ENCODE peak calls at places on chromosomes 4 and X, in seven cellular contexts. One of them, this sample, is unnamed.

GRCh38 chr4:72843466-72843865 is 226.1 kb downstream of the COX18 start:
- DNase-seq in GM12892: no peak
- DNase-seq in right lobe of liver: no peak
- DNase-seq in sigmoid colon: no peak
- DNase-seq in Peyer's patch: no peak
- DNase-seq in A549: no peak
- DNase-seq in NB4: no peak
- DNase-seq in this sample: no peak

GRCh38 chr4:74045772-74046171 is 7.3 kb upstream of the CXCL3 start:
- DNase-seq in GM12892: no peak
- DNase-seq in NB4: no peak
- DNase-seq in Peyer's patch: no peak
- DNase-seq in right lobe of liver: no peak
- DNase-seq in A549: no peak
- DNase-seq in sigmoid colon: no peak
- DNase-seq in this sample: no peak

GRCh38 chr4:57053508-57053907 is 56.7 kb downstream of the IGFBP7 start:
- DNase-seq in GM12892: no peak
- DNase-seq in A549: peak
- DNase-seq in right lobe of liver: no peak
- DNase-seq in Peyer's patch: no peak
- DNase-seq in sigmoid colon: no peak
- DNase-seq in NB4: no peak
- DNase-seq in this sample: no peak

GRCh38 chr4:148004228-148004813 is 272.4 kb downstream of the ARHGAP10 start:
- DNase-seq in right lobe of liver: no peak
- DNase-seq in GM12892: no peak
- DNase-seq in NB4: no peak
- DNase-seq in sigmoid colon: no peak
- DNase-seq in A549: no peak
- DNase-seq in Peyer's patch: no peak
- DNase-seq in this sample: no peak

GRCh38 chr4:86141166-86141565 is 218.7 kb downstream of the MAPK10 start:
- DNase-seq in NB4: peak
- DNase-seq in Peyer's patch: no peak
- DNase-seq in right lobe of liver: no peak
- DNase-seq in A549: no peak
- DNase-seq in GM12892: no peak
- DNase-seq in sigmoid colon: no peak
- DNase-seq in this sample: no peak

GRCh38 chrX:54482839-54483593 is 13.0 kb downstream of the FGD1 start:
- DNase-seq in sigmoid colon: no peak
- DNase-seq in Peyer's patch: no peak
- DNase-seq in A549: no peak
- DNase-seq in GM12892: no peak
- DNase-seq in right lobe of liver: no peak
- DNase-seq in NB4: no peak
- DNase-seq in this sample: no peak

GRCh38 chr4:8775121-8775520 is 96.5 kb downstream of the HMX1 start:
- DNase-seq in NB4: no peak
- DNase-seq in Peyer's patch: no peak
- DNase-seq in A549: no peak
- DNase-seq in right lobe of liver: no peak
- DNase-seq in sigmoid colon: no peak
- DNase-seq in GM12892: no peak
- DNase-seq in this sample: no peak

GRCh38 chr4:13892739-13893105 is 265.2 kb upstream of the BOD1L1 start:
- DNase-seq in sigmoid colon: no peak
- DNase-seq in GM12892: no peak
- DNase-seq in A549: peak
- DNase-seq in right lobe of liver: no peak
- DNase-seq in NB4: no peak
- DNase-seq in Peyer's patch: no peak
- DNase-seq in this sample: no peak

GRCh38 chr4:2354760-2355159 is 63.7 kb downstream of the ZFYVE28 start:
- DNase-seq in right lobe of liver: peak
- DNase-seq in sigmoid colon: peak
- DNase-seq in Peyer's patch: peak
- DNase-seq in GM12892: no peak
- DNase-seq in A549: no peak
- DNase-seq in NB4: no peak
- DNase-seq in this sample: no peak

GRCh38 chr4:143270266-143270838 is 66.3 kb upstream of the GAB1 start:
- DNase-seq in right lobe of liver: no peak
- DNase-seq in A549: no peak
- DNase-seq in NB4: no peak
- DNase-seq in Peyer's patch: no peak
- DNase-seq in GM12892: no peak
- DNase-seq in sigmoid colon: no peak
- DNase-seq in this sample: no peak

GRCh38 chr4:145755802-145756201 is 75.9 kb downstream of the C4orf51 start:
- DNase-seq in GM12892: no peak
- DNase-seq in Peyer's patch: no peak
- DNase-seq in sigmoid colon: no peak
- DNase-seq in A549: no peak
- DNase-seq in right lobe of liver: no peak
- DNase-seq in NB4: no peak
- DNase-seq in this sample: no peak

GRCh38 chr4:66465111-66465510 is 794.8 kb upstream of the EPHA5 start:
- DNase-seq in Peyer's patch: no peak
- DNase-seq in A549: no peak
- DNase-seq in right lobe of liver: no peak
- DNase-seq in GM12892: no peak
- DNase-seq in NB4: no peak
- DNase-seq in sigmoid colon: no peak
- DNase-seq in this sample: no peak

GRCh38 chr4:188198980-188199792 is 59.9 kb downstream of the TRIML1 start:
- DNase-seq in right lobe of liver: no peak
- DNase-seq in A549: peak
- DNase-seq in Peyer's patch: no peak
- DNase-seq in GM12892: no peak
- DNase-seq in NB4: no peak
- DNase-seq in sigmoid colon: no peak
- DNase-seq in this sample: no peak

GRCh38 chrX:78532363-78532762 is 126.8 kb downstream of the RTL3 start:
- DNase-seq in A549: no peak
- DNase-seq in GM12892: no peak
- DNase-seq in sigmoid colon: no peak
- DNase-seq in NB4: no peak
- DNase-seq in right lobe of liver: no peak
- DNase-seq in Peyer's patch: no peak
- DNase-seq in this sample: no peak

GRCh38 chrX:22128961-22129360 is 96.8 kb downstream of the PHEX start:
- DNase-seq in GM12892: no peak
- DNase-seq in NB4: no peak
- DNase-seq in right lobe of liver: no peak
- DNase-seq in sigmoid colon: no peak
- DNase-seq in A549: no peak
- DNase-seq in Peyer's patch: no peak
- DNase-seq in this sample: no peak

GRCh38 chrX:47214435-47215077 is 3.9 kb upstream of the CDK16 start:
- DNase-seq in NB4: no peak
- DNase-seq in A549: no peak
- DNase-seq in sigmoid colon: no peak
- DNase-seq in GM12892: no peak
- DNase-seq in Peyer's patch: no peak
- DNase-seq in right lobe of liver: peak
- DNase-seq in this sample: no peak

DNA sequence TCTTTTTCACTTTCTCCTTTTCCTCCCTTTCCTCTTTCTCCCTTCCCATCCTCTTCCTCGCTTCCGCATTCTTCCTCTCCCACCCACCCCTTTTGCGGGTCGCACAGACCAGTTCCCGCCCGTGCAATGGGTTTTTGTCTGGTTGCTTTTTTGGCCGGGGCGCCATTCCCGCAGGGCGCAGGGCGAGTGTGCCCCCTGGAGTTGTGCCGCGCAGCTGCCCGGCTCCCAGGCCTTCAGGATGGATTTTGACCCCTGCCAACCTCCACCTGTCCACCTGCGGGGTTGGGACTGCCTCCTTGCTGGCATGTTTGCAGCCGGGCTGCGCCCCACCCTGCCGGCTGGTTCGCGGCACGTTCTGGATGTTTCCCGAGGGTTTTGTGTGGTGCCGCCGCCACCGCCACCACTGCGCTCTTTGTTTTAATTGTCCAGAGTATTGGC is 578 bp upstream of the SEL1L3 start:
- DNase-seq in right lobe of liver: peak
- DNase-seq in NB4: no peak
- DNase-seq in Peyer's patch: peak
- DNase-seq in GM12892: no peak
- DNase-seq in A549: peak
- DNase-seq in sigmoid colon: no peak
- DNase-seq in this sample: peak
- TF ChIP-seq POLR2A in right lobe of liver: no peak
- TF ChIP-seq POLR2A in NB4: no peak
- TF ChIP-seq POLR2A in Peyer's patch: peak
- TF ChIP-seq POLR2A in GM12892: no peak
- TF ChIP-seq POLR2A in A549: no peak
- TF ChIP-seq POLR2A in sigmoid colon: no peak
- TF ChIP-seq POLR2A in this sample: no peak

GRCh38 chr4:163495900-163496299 is 1.4 kb downstream of the TMA16 start:
- DNase-seq in right lobe of liver: no peak
- DNase-seq in Peyer's patch: no peak
- DNase-seq in sigmoid colon: no peak
- DNase-seq in A549: no peak
- DNase-seq in GM12892: no peak
- DNase-seq in NB4: peak
- DNase-seq in this sample: peak

GRCh38 chr4:163489929-163490328 is 4.6 kb upstream of the TMA16 start:
- DNase-seq in right lobe of liver: no peak
- DNase-seq in A549: no peak
- DNase-seq in Peyer's patch: no peak
- DNase-seq in GM12892: no peak
- DNase-seq in NB4: no peak
- DNase-seq in sigmoid colon: no peak
- DNase-seq in this sample: no peak

GRCh38 chr4:163492951-163493504 is 1.5 kb upstream of the TMA16 start:
- DNase-seq in sigmoid colon: no peak
- DNase-seq in GM12892: no peak
- DNase-seq in right lobe of liver: no peak
- DNase-seq in NB4: peak
- DNase-seq in A549: peak
- DNase-seq in Peyer's patch: no peak
- DNase-seq in this sample: peak

GRCh38 chr4:163493643-163494359 is 689 bp upstream of the TMA16 start:
- DNase-seq in NB4: peak
- DNase-seq in A549: peak
- DNase-seq in right lobe of liver: peak
- DNase-seq in Peyer's patch: no peak
- DNase-seq in sigmoid colon: no peak
- DNase-seq in GM12892: no peak
- DNase-seq in this sample: peak

GRCh38 chr4:163494360-163495241 is at the start of gene TMA16:
- DNase-seq in sigmoid colon: peak
- DNase-seq in A549: peak
- DNase-seq in GM12892: peak
- DNase-seq in NB4: peak
- DNase-seq in Peyer's patch: peak
- DNase-seq in right lobe of liver: peak
- DNase-seq in this sample: peak
- TF ChIP-seq POLR2A in sigmoid colon: peak
- TF ChIP-seq POLR2A in A549: peak
- TF ChIP-seq POLR2A in GM12892: peak
- TF ChIP-seq POLR2A in NB4: peak
- TF ChIP-seq POLR2A in Peyer's patch: peak
- TF ChIP-seq POLR2A in right lobe of liver: peak
- TF ChIP-seq POLR2A in this sample: peak

GRCh38 chr4:118180776-118181175 is 146.5 kb downstream of the NDST3 start:
- DNase-seq in sigmoid colon: no peak
- DNase-seq in GM12892: no peak
- DNase-seq in right lobe of liver: no peak
- DNase-seq in NB4: no peak
- DNase-seq in Peyer's patch: no peak
- DNase-seq in A549: no peak
- DNase-seq in this sample: no peak
- TF ChIP-seq POLR2A in sigmoid colon: no peak
- TF ChIP-seq POLR2A in GM12892: no peak
- TF ChIP-seq POLR2A in right lobe of liver: no peak
- TF ChIP-seq POLR2A in NB4: no peak
- TF ChIP-seq POLR2A in Peyer's patch: no peak
- TF ChIP-seq POLR2A in A549: no peak
- TF ChIP-seq POLR2A in this sample: no peak

GRCh38 chr4:139297001-139297410 is 4.3 kb upstream of the NAA15 start:
- DNase-seq in GM12892: no peak
- DNase-seq in sigmoid colon: no peak
- DNase-seq in right lobe of liver: no peak
- DNase-seq in NB4: peak
- DNase-seq in Peyer's patch: no peak
- DNase-seq in A549: no peak
- DNase-seq in this sample: peak

GRCh38 chr4:139300431-139301142 is 718 bp upstream of the NAA15 start:
- DNase-seq in GM12892: no peak
- DNase-seq in sigmoid colon: no peak
- DNase-seq in NB4: peak
- DNase-seq in right lobe of liver: no peak
- DNase-seq in Peyer's patch: no peak
- DNase-seq in A549: peak
- DNase-seq in this sample: peak

GRCh38 chr4:139299536-139299935 is 1.8 kb upstream of the NAA15 start:
- DNase-seq in Peyer's patch: no peak
- DNase-seq in sigmoid colon: no peak
- DNase-seq in right lobe of liver: no peak
- DNase-seq in A549: no peak
- DNase-seq in NB4: no peak
- DNase-seq in GM12892: no peak
- DNase-seq in this sample: no peak

GRCh38 chr4:139301143-139301820 is at the start of gene NAA15:
- DNase-seq in Peyer's patch: peak
- DNase-seq in right lobe of liver: peak
- DNase-seq in NB4: peak
- DNase-seq in sigmoid colon: peak
- DNase-seq in GM12892: peak
- DNase-seq in A549: peak
- DNase-seq in this sample: peak

DNA sequence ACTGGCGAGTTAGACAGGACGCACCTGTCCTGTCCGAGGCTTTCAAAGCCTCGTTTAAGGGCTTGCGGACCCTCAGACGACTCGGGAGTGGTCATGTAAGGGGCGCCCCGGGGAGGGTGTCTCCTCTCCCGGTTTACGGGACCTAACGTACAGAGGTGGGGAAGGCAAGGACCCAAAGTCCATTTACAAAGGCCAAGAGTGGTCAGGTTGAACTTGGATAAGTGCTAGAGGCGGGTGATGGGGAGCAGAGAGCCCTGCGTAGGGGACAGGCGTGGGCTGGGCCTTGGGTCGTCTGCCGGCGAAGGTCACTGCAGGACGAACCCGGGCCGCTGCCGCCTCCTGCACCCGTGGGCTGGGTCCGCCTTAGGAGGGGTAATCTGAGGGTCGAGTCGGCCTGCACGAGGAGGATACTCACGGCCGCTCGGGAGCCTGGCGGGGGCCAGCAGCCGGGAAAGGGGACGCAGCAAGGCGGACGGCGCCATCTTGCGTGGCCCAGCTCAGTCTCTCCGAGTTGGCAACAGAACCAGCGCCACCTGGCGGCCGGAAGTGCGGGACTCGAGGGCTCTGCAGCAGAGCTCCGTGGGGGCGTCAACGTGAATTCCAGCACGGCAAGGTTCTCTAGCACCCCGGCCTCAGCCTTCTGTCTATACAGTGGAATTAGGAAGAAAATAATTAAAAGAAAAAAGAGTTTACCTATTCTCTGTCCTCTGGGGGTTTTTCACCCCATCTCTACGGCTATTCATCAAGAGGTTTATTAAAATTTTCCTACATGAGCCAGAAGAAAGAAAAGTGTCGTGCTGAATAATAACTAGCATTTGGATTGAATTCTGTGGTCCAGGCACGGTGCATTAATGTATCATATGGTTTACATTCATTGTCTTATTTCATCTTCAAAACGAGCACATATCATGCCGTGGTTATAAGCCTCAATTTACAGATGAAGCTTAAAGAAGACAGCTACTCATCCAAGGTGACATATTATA is 5.7 kb upstream of the NAA15 start:
- DNase-seq in Peyer's patch: peak
- DNase-seq in NB4: peak
- DNase-seq in A549: peak
- DNase-seq in sigmoid colon: peak
- DNase-seq in GM12892: peak
- DNase-seq in right lobe of liver: peak
- DNase-seq in this sample: peak
- TF ChIP-seq POLR2A in Peyer's patch: no peak
- TF ChIP-seq POLR2A in NB4: peak
- TF ChIP-seq POLR2A in A549: peak
- TF ChIP-seq POLR2A in sigmoid colon: no peak
- TF ChIP-seq POLR2A in GM12892: peak
- TF ChIP-seq POLR2A in right lobe of liver: peak
- TF ChIP-seq POLR2A in this sample: peak

This sample was measured in erythroblast.